ENCODE peak calls at places on chromosomes 2 and 18, in nine cellular contexts. K, W, A, U, J, M, F, S and R are unnamed samples.
A peak's percentile ranks its signal among the peaks of the same experiment; 100 is the strongest.

GRCh38 chr2:119461811-119462210 is 30.2 kb downstream of the TMEM37 start:
- DNase-seq in K (no peak), W (no peak), A (no peak), U (no peak), J (no peak), M (no peak), F (no peak), S (no peak), R (no peak)

GRCh38 chr2:194264586-194264985 is 1392.4 kb upstream of the SLC39A10 start:
- DNase-seq in K (no peak), W (no peak), A (no peak), U (no peak), J (no peak), M (no peak), F (no peak), S (no peak), R (no peak)

GRCh38 chr2:27408601-27409320 is 630 bp downstream of the PPM1G start:
- DNase-seq in K (no peak), W (no peak), A (no peak), U (peak; percentile 35), J (peak; percentile 42), M (no peak), F (no peak), S (no peak), R (no peak)

GRCh38 chr2:191845876-191846786 is 757 bp downstream of the CAVIN2 start:
- DNase-seq in K (no peak), W (no peak), A (no peak), U (no peak), J (peak; percentile 56), M (peak; percentile 11), F (no peak), S (no peak), R (no peak)

GRCh38 chr2:172083725-172084483 is 1.4 kb upstream of the DLX1 start:
- DNase-seq in K (no peak), W (no peak), A (no peak), U (no peak), J (no peak), M (peak; percentile 68), F (no peak), S (no peak), R (no peak)

GRCh38 chr2:232979871-232980461 is 33.1 kb downstream of the NGEF start:
- DNase-seq in K (no peak), W (peak; percentile 75), A (no peak), U (peak; percentile 79), J (peak; percentile 4), M (no peak), F (no peak), S (no peak), R (peak; percentile 30)

GRCh38 chr2:199315299-199316179 is 142.2 kb downstream of the SATB2 start:
- DNase-seq in K (no peak), W (no peak), A (no peak), U (no peak), J (peak; percentile 28), M (no peak), F (no peak), S (no peak), R (no peak)

GRCh38 chr2:133044556-133044955 is 374.6 kb upstream of the LYPD1 start:
- DNase-seq in K (no peak), W (no peak), A (no peak), U (no peak), J (no peak), M (no peak), F (no peak), S (no peak), R (no peak)

GRCh38 chr18:57947117-57947516 is 96.9 kb upstream of the NEDD4L start:
- DNase-seq in K (no peak), W (no peak), A (no peak), U (no peak), J (no peak), M (no peak), F (no peak), S (no peak), R (no peak)

GRCh38 chr2:193695367-193695766 is 1500.6 kb upstream of the TMEFF2 start:
- DNase-seq in K (no peak), W (no peak), A (no peak), U (no peak), J (peak; percentile 59), M (no peak), F (peak; percentile 39), S (no peak), R (no peak)

GRCh38 chr2:203396667-203397066 is 68.5 kb downstream of the ABI2 start:
- DNase-seq in K (no peak), W (no peak), A (no peak), U (peak; percentile 15), J (no peak), M (no peak), F (no peak), S (no peak), R (no peak)

GRCh38 chr2:149715005-149715592 is 127.5 kb upstream of the MMADHC start:
- DNase-seq in K (no peak), W (no peak), A (no peak), U (peak; percentile 10), J (peak; percentile 65), M (peak; percentile 9), F (no peak), S (no peak), R (no peak)

GRCh38 chr18:62925031-62925688 is 209.8 kb downstream of the PHLPP1 start:
- DNase-seq in K (no peak), W (no peak), A (no peak), U (no peak), J (no peak), M (no peak), F (no peak), S (no peak), R (no peak)

GRCh38 chr2:158725496-158725895 is 69.6 kb upstream of the DAPL1 start:
- DNase-seq in K (no peak), W (no peak), A (no peak), U (no peak), J (no peak), M (peak; percentile 86), F (no peak), S (no peak), R (no peak)

GRCh38 chr2:75606851-75607798 is 39.5 kb upstream of the MRPL19 start:
- DNase-seq in K (no peak), W (no peak), A (no peak), U (no peak), J (no peak), M (no peak), F (no peak), S (no peak), R (no peak)

GRCh38 chr2:176115883-176116813 is at the start of gene HOXD10:
- DNase-seq in K (no peak), W (peak; percentile 52), A (no peak), U (peak; percentile 37), J (peak; percentile 98), M (no peak), F (no peak), S (no peak), R (no peak)